ENCODE peak calls at places on chromosomes 11 and 22, in four cellular contexts. Y, K, H and Q are unnamed samples.

GRCh38 chr11:8709002-8709672 is 26.5 kb downstream of the RPL27A start:
- DNase-seq in K (no peak), Y (no peak), H (peak; percentile 89), Q (peak; percentile 38)

GRCh38 chr22:19930537-19931486 is 10.8 kb upstream of the COMT start:
- DNase-seq in H (no peak), K (no peak), Y (no peak), Q (no peak)

GRCh38 chr11:70506658-70506970 is 108.3 kb downstream of the CTTN start:
- DNase-seq in Y (no peak), K (no peak), H (peak; percentile 3), Q (no peak)

GRCh38 chr22:44549021-44549420 is 51.0 kb upstream of the RTL6 start:
- DNase-seq in K (peak; percentile 26), Y (no peak), H (no peak), Q (no peak)

GRCh38 chr22:23697031-23697970 is 6.5 kb downstream of the RGL4 start:
- DNase-seq in K (no peak), H (no peak), Y (no peak), Q (no peak)

GRCh38 chr11:118202599-118203422 is 22.0 kb downstream of the JAML start:
- DNase-seq in H (no peak), K (no peak), Y (no peak), Q (no peak)

GRCh38 chr11:112354364-112354763 is 93.7 kb upstream of the PLET1 start:
- DNase-seq in Y (no peak), K (no peak), H (no peak), Q (no peak)

GRCh38 chr11:91396243-91397133 is 828.1 kb upstream of the FAT3 start:
- DNase-seq in Y (no peak), H (no peak), K (no peak), Q (no peak)

GRCh38 chr11:74570266-74571061 is 21.9 kb upstream of the POLD3 start:
- DNase-seq in K (peak; percentile 64), Y (no peak), H (no peak), Q (peak; percentile 22)

GRCh38 chr22:50182176-50183081 is 3.3 kb upstream of the TRABD start:
- DNase-seq in K (no peak), H (no peak), Y (no peak), Q (no peak)

DNA sequence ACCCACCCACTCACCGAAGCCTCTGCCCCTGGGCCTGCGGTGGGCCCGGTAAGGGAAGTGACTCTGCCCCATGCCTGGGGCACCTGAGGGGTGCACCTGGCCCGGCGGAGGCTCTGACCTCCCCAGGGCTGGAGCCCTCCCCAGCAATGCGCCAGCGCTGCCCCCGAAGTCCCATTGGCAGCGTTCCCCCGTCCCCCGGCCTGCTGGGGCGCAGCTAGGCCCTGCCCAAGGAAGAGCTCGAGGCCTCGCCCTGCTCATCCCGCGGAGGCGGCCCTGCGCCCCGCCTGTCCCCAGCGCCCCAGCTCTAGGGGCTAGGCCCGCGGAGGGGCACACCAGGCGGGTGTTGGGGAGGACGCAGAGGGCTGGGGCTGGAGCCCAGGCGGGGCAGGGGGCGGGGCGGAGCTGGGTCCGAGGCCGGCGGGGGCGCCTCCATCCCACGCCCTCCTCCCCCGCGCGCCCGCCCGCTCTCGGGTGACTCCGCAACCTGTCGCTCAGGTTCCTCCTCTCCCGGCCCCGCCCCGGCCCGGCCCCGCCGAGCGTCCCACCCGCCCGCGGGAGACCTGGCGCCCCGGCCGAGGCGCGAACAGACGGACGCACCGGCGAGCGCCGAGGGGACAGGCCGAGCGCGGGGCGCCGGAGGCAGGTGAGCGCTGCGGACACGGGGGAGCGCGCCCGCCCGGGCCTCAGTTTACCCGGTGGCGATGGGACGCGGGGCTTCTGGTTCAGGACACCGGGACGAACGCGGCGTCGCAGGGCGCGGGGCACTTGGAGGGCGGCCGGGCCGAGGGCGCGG is at the start of gene EPS8L2:
- DNase-seq in K (no peak), Y (no peak), H (peak; percentile 34), Q (no peak)
- H3K4me1 ChIP-seq in K (peaks cover 2% of the 10 kb centered on the region), Y (peaks cover 95% of the 10 kb centered on the region), H (peaks cover 10% of the 10 kb centered on the region), Q (peaks cover 34% of the 10 kb centered on the region)

GRCh38 chr11:31657091-31657490 is 147.5 kb downstream of the ELP4 start:
- DNase-seq in Y (no peak), K (no peak), H (no peak), Q (no peak)
- H3K27ac ChIP-seq in Y (no peak overlapping the region), K (no peak overlapping the region), H (no peak overlapping the region), Q (no peak overlapping the region)

GRCh38 chr11:119317592-119318239 is 786 bp upstream of the MCAM start:
- DNase-seq in H (no peak), K (no peak), Y (no peak), Q (no peak)
- H3K4me1 ChIP-seq in H (peaks cover 4% of the 10 kb centered on the region), K (peaks cover 37% of the 10 kb centered on the region), Y (peaks cover 87% of the 10 kb centered on the region), Q (peaks cover 15% of the 10 kb centered on the region)

GRCh38 chr11:45563801-45564200 is 101.6 kb downstream of the CHST1 start:
- DNase-seq in H (no peak), Y (no peak), K (peak; percentile 79), Q (no peak)

GRCh38 chr11:45568031-45568430 is 97.4 kb downstream of the CHST1 start:
- DNase-seq in K (no peak), H (no peak), Y (no peak), Q (no peak)

GRCh38 chr11:45565589-45565988 is 99.8 kb downstream of the CHST1 start:
- DNase-seq in Y (no peak), H (no peak), K (no peak), Q (no peak)

GRCh38 chr11:45573728-45574127 is 91.7 kb downstream of the CHST1 start:
- DNase-seq in K (no peak), H (no peak), Y (no peak), Q (no peak)

DNA sequence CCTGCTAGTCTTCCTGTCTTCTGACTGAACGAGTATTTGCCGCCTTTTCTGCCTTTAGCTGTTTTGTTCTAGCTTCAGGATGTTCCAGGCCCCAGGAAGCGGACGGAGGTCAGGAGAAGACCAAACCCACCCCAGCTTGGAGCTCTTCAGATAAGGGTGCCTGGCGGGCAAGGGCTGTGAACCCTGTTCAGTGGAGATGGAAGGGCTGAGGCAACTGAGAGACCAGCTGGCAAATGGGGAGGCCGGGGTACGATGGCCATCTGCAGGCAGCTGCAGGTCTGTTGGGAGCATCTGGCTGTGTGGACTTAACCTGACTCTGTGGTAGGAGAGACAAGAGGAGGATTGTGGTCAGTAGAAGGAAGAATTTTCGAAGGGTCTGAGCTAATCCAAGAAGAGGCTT is 95.6 kb downstream of the CHST1 start:
- DNase-seq in H (no peak), Y (no peak), K (no peak), Q (no peak)
- H3K27ac ChIP-seq in H (no peak overlapping the region), Y (no peak overlapping the region), K (no peak overlapping the region), Q (no peak overlapping the region)